ENCODE peak calls at places on chromosomes 2 and 18, in ten cellular contexts. One of them, this sample, is unnamed.

GRCh38 chr2:27080603-27080938 is 2.2 kb downstream of the EMILIN1 start:
- DNase-seq in SJSA1: no peak
- DNase-seq in activated CD4-positive, alpha-beta T cell treated with anti-CD3 and anti-CD28 coated beads, Interleukin-2, amount 50 U/mL, for 24 hours: no peak
- DNase-seq in T1000: no peak
- DNase-seq in SK-N-DZ: no peak
- DNase-seq in posterior vena cava: peak; percentile 80
- DNase-seq in right cardiac atrium: peak; percentile 70
- DNase-seq in HL-60: no peak
- DNase-seq in fibroblast of lung: no peak
- DNase-seq in non-pigmented ciliary epithelial cell: no peak
- DNase-seq in this sample: no peak

GRCh38 chr2:194100201-194100600 is 1556.8 kb upstream of the SLC39A10 start:
- DNase-seq in posterior vena cava: no peak
- DNase-seq in HL-60: no peak
- DNase-seq in SJSA1: no peak
- DNase-seq in fibroblast of lung: no peak
- DNase-seq in T1000: no peak
- DNase-seq in right cardiac atrium: no peak
- DNase-seq in non-pigmented ciliary epithelial cell: no peak
- DNase-seq in SK-N-DZ: no peak
- DNase-seq in activated CD4-positive, alpha-beta T cell treated with anti-CD3 and anti-CD28 coated beads, Interleukin-2, amount 50 U/mL, for 24 hours: no peak
- DNase-seq in this sample: no peak

GRCh38 chr18:78794031-78794430 is 185.6 kb upstream of the SALL3 start:
- DNase-seq in activated CD4-positive, alpha-beta T cell treated with anti-CD3 and anti-CD28 coated beads, Interleukin-2, amount 50 U/mL, for 24 hours: no peak
- DNase-seq in T1000: no peak
- DNase-seq in non-pigmented ciliary epithelial cell: no peak
- DNase-seq in right cardiac atrium: no peak
- DNase-seq in SK-N-DZ: no peak
- DNase-seq in posterior vena cava: peak; percentile 37
- DNase-seq in HL-60: no peak
- DNase-seq in SJSA1: no peak
- DNase-seq in fibroblast of lung: no peak
- DNase-seq in this sample: no peak

GRCh38 chr18:2874765-2875164 is 28.0 kb downstream of the EMILIN2 start:
- DNase-seq in HL-60: no peak
- DNase-seq in posterior vena cava: no peak
- DNase-seq in non-pigmented ciliary epithelial cell: no peak
- DNase-seq in SJSA1: no peak
- DNase-seq in right cardiac atrium: no peak
- DNase-seq in fibroblast of lung: no peak
- DNase-seq in activated CD4-positive, alpha-beta T cell treated with anti-CD3 and anti-CD28 coated beads, Interleukin-2, amount 50 U/mL, for 24 hours: no peak
- DNase-seq in T1000: no peak
- DNase-seq in SK-N-DZ: no peak
- DNase-seq in this sample: no peak

GRCh38 chr18:70454705-70455322 is 166.0 kb downstream of the SOCS6 start:
- DNase-seq in SK-N-DZ: peak; percentile 57
- DNase-seq in posterior vena cava: no peak
- DNase-seq in right cardiac atrium: no peak
- DNase-seq in fibroblast of lung: peak; percentile 81
- DNase-seq in HL-60: peak; percentile 59
- DNase-seq in activated CD4-positive, alpha-beta T cell treated with anti-CD3 and anti-CD28 coated beads, Interleukin-2, amount 50 U/mL, for 24 hours: no peak
- DNase-seq in T1000: peak; percentile 3
- DNase-seq in SJSA1: peak; percentile 40
- DNase-seq in non-pigmented ciliary epithelial cell: peak; percentile 49
- DNase-seq in this sample: peak; percentile 90

GRCh38 chr2:10473121-10473756 is 25.1 kb upstream of the ODC1 start:
- DNase-seq in posterior vena cava: peak; percentile 67
- DNase-seq in fibroblast of lung: no peak
- DNase-seq in non-pigmented ciliary epithelial cell: no peak
- DNase-seq in SJSA1: no peak
- DNase-seq in activated CD4-positive, alpha-beta T cell treated with anti-CD3 and anti-CD28 coated beads, Interleukin-2, amount 50 U/mL, for 24 hours: no peak
- DNase-seq in T1000: no peak
- DNase-seq in SK-N-DZ: no peak
- DNase-seq in HL-60: no peak
- DNase-seq in right cardiac atrium: no peak
- DNase-seq in this sample: no peak

GRCh38 chr2:23420840-23421476 is 36.0 kb downstream of the KLHL29 start:
- DNase-seq in non-pigmented ciliary epithelial cell: no peak
- DNase-seq in SJSA1: no peak
- DNase-seq in SK-N-DZ: no peak
- DNase-seq in HL-60: no peak
- DNase-seq in T1000: no peak
- DNase-seq in right cardiac atrium: no peak
- DNase-seq in fibroblast of lung: no peak
- DNase-seq in activated CD4-positive, alpha-beta T cell treated with anti-CD3 and anti-CD28 coated beads, Interleukin-2, amount 50 U/mL, for 24 hours: no peak
- DNase-seq in posterior vena cava: no peak
- DNase-seq in this sample: no peak

GRCh38 chr18:55326134-55326533 is 261.9 kb downstream of the TCF4 start:
- DNase-seq in posterior vena cava: no peak
- DNase-seq in right cardiac atrium: no peak
- DNase-seq in SJSA1: no peak
- DNase-seq in non-pigmented ciliary epithelial cell: no peak
- DNase-seq in activated CD4-positive, alpha-beta T cell treated with anti-CD3 and anti-CD28 coated beads, Interleukin-2, amount 50 U/mL, for 24 hours: no peak
- DNase-seq in T1000: no peak
- DNase-seq in HL-60: no peak
- DNase-seq in fibroblast of lung: no peak
- DNase-seq in SK-N-DZ: no peak
- DNase-seq in this sample: no peak

GRCh38 chr2:57943271-57943670 is 103.3 kb upstream of the VRK2 start:
- DNase-seq in activated CD4-positive, alpha-beta T cell treated with anti-CD3 and anti-CD28 coated beads, Interleukin-2, amount 50 U/mL, for 24 hours: no peak
- DNase-seq in HL-60: no peak
- DNase-seq in non-pigmented ciliary epithelial cell: no peak
- DNase-seq in fibroblast of lung: peak; percentile 14
- DNase-seq in posterior vena cava: no peak
- DNase-seq in SJSA1: no peak
- DNase-seq in T1000: no peak
- DNase-seq in SK-N-DZ: no peak
- DNase-seq in right cardiac atrium: no peak
- DNase-seq in this sample: no peak

GRCh38 chr18:27712066-27712465 is 464.9 kb downstream of the CDH2 start:
- DNase-seq in HL-60: no peak
- DNase-seq in T1000: no peak
- DNase-seq in fibroblast of lung: no peak
- DNase-seq in SJSA1: no peak
- DNase-seq in activated CD4-positive, alpha-beta T cell treated with anti-CD3 and anti-CD28 coated beads, Interleukin-2, amount 50 U/mL, for 24 hours: no peak
- DNase-seq in non-pigmented ciliary epithelial cell: no peak
- DNase-seq in SK-N-DZ: no peak
- DNase-seq in posterior vena cava: no peak
- DNase-seq in right cardiac atrium: peak; percentile 26
- DNase-seq in this sample: no peak

GRCh38 chr2:206218792-206219509 is 55.5 kb upstream of the ZDBF2 start:
- DNase-seq in SK-N-DZ: no peak
- DNase-seq in posterior vena cava: no peak
- DNase-seq in right cardiac atrium: no peak
- DNase-seq in SJSA1: no peak
- DNase-seq in non-pigmented ciliary epithelial cell: no peak
- DNase-seq in T1000: no peak
- DNase-seq in activated CD4-positive, alpha-beta T cell treated with anti-CD3 and anti-CD28 coated beads, Interleukin-2, amount 50 U/mL, for 24 hours: no peak
- DNase-seq in fibroblast of lung: no peak
- DNase-seq in HL-60: no peak
- DNase-seq in this sample: no peak

GRCh38 chr2:191514613-191515012 is 163.3 kb upstream of the NABP1 start:
- DNase-seq in HL-60: no peak
- DNase-seq in SK-N-DZ: no peak
- DNase-seq in fibroblast of lung: no peak
- DNase-seq in posterior vena cava: no peak
- DNase-seq in right cardiac atrium: no peak
- DNase-seq in activated CD4-positive, alpha-beta T cell treated with anti-CD3 and anti-CD28 coated beads, Interleukin-2, amount 50 U/mL, for 24 hours: no peak
- DNase-seq in non-pigmented ciliary epithelial cell: no peak
- DNase-seq in T1000: no peak
- DNase-seq in SJSA1: no peak
- DNase-seq in this sample: no peak

GRCh38 chr2:19860022-19860421 is 41.8 kb downstream of the TTC32 start:
- DNase-seq in T1000: no peak
- DNase-seq in SJSA1: no peak
- DNase-seq in right cardiac atrium: no peak
- DNase-seq in posterior vena cava: no peak
- DNase-seq in activated CD4-positive, alpha-beta T cell treated with anti-CD3 and anti-CD28 coated beads, Interleukin-2, amount 50 U/mL, for 24 hours: no peak
- DNase-seq in fibroblast of lung: peak; percentile 84
- DNase-seq in SK-N-DZ: no peak
- DNase-seq in non-pigmented ciliary epithelial cell: no peak
- DNase-seq in HL-60: no peak
- DNase-seq in this sample: peak; percentile 30

GRCh38 chr2:231068525-231069222 is 12.0 kb downstream of the PSMD1 start:
- DNase-seq in T1000: no peak
- DNase-seq in posterior vena cava: no peak
- DNase-seq in activated CD4-positive, alpha-beta T cell treated with anti-CD3 and anti-CD28 coated beads, Interleukin-2, amount 50 U/mL, for 24 hours: no peak
- DNase-seq in non-pigmented ciliary epithelial cell: peak; percentile 49
- DNase-seq in right cardiac atrium: no peak
- DNase-seq in HL-60: no peak
- DNase-seq in SJSA1: no peak
- DNase-seq in SK-N-DZ: no peak
- DNase-seq in fibroblast of lung: peak; percentile 7
- DNase-seq in this sample: no peak

GRCh38 chr2:219385958-219386520 is 1.7 kb downstream of the DNPEP start:
- DNase-seq in SJSA1: no peak
- DNase-seq in right cardiac atrium: peak; percentile 55
- DNase-seq in fibroblast of lung: no peak
- DNase-seq in HL-60: no peak
- DNase-seq in T1000: no peak
- DNase-seq in non-pigmented ciliary epithelial cell: no peak
- DNase-seq in activated CD4-positive, alpha-beta T cell treated with anti-CD3 and anti-CD28 coated beads, Interleukin-2, amount 50 U/mL, for 24 hours: no peak
- DNase-seq in SK-N-DZ: no peak
- DNase-seq in posterior vena cava: no peak
- DNase-seq in this sample: no peak

GRCh38 chr2:157430266-157430665 is 13.6 kb downstream of the CYTIP start:
- DNase-seq in non-pigmented ciliary epithelial cell: no peak
- DNase-seq in posterior vena cava: no peak
- DNase-seq in right cardiac atrium: no peak
- DNase-seq in HL-60: no peak
- DNase-seq in T1000: no peak
- DNase-seq in fibroblast of lung: no peak
- DNase-seq in SJSA1: no peak
- DNase-seq in SK-N-DZ: no peak
- DNase-seq in activated CD4-positive, alpha-beta T cell treated with anti-CD3 and anti-CD28 coated beads, Interleukin-2, amount 50 U/mL, for 24 hours: no peak
- DNase-seq in this sample: no peak

GRCh38 chr2:176415946-176416499 is 146.8 kb downstream of the MTX2 start:
- DNase-seq in SJSA1: no peak
- DNase-seq in posterior vena cava: no peak
- DNase-seq in non-pigmented ciliary epithelial cell: no peak
- DNase-seq in right cardiac atrium: no peak
- DNase-seq in activated CD4-positive, alpha-beta T cell treated with anti-CD3 and anti-CD28 coated beads, Interleukin-2, amount 50 U/mL, for 24 hours: no peak
- DNase-seq in HL-60: no peak
- DNase-seq in fibroblast of lung: no peak
- DNase-seq in SK-N-DZ: no peak
- DNase-seq in T1000: no peak
- DNase-seq in this sample: no peak

GRCh38 chr18:32902566-32903330 is 129.9 kb upstream of the KLHL14 start:
- DNase-seq in fibroblast of lung: no peak
- DNase-seq in HL-60: no peak
- DNase-seq in T1000: no peak
- DNase-seq in right cardiac atrium: no peak
- DNase-seq in SK-N-DZ: no peak
- DNase-seq in activated CD4-positive, alpha-beta T cell treated with anti-CD3 and anti-CD28 coated beads, Interleukin-2, amount 50 U/mL, for 24 hours: no peak
- DNase-seq in posterior vena cava: no peak
- DNase-seq in SJSA1: no peak
- DNase-seq in non-pigmented ciliary epithelial cell: no peak
- DNase-seq in this sample: no peak

GRCh38 chr18:2406544-2406943 is 164.8 kb downstream of the METTL4 start:
- DNase-seq in T1000: no peak
- DNase-seq in non-pigmented ciliary epithelial cell: no peak
- DNase-seq in SK-N-DZ: no peak
- DNase-seq in HL-60: no peak
- DNase-seq in posterior vena cava: no peak
- DNase-seq in SJSA1: peak; percentile 63
- DNase-seq in right cardiac atrium: no peak
- DNase-seq in activated CD4-positive, alpha-beta T cell treated with anti-CD3 and anti-CD28 coated beads, Interleukin-2, amount 50 U/mL, for 24 hours: no peak
- DNase-seq in fibroblast of lung: peak; percentile 85
- DNase-seq in this sample: no peak

GRCh38 chr2:109694190-109694589 is 80.0 kb downstream of the SOWAHC start:
- DNase-seq in fibroblast of lung: no peak
- DNase-seq in posterior vena cava: peak; percentile 30
- DNase-seq in SK-N-DZ: no peak
- DNase-seq in non-pigmented ciliary epithelial cell: no peak
- DNase-seq in SJSA1: peak; percentile 67
- DNase-seq in HL-60: no peak
- DNase-seq in T1000: no peak
- DNase-seq in activated CD4-positive, alpha-beta T cell treated with anti-CD3 and anti-CD28 coated beads, Interleukin-2, amount 50 U/mL, for 24 hours: no peak
- DNase-seq in right cardiac atrium: no peak
- DNase-seq in this sample: no peak

GRCh38 chr18:36212978-36213303 is 25.6 kb downstream of the MOCOS start:
- DNase-seq in SK-N-DZ: no peak
- DNase-seq in T1000: no peak
- DNase-seq in HL-60: no peak
- DNase-seq in SJSA1: no peak
- DNase-seq in non-pigmented ciliary epithelial cell: no peak
- DNase-seq in fibroblast of lung: no peak
- DNase-seq in posterior vena cava: no peak
- DNase-seq in right cardiac atrium: peak; percentile 74
- DNase-seq in activated CD4-positive, alpha-beta T cell treated with anti-CD3 and anti-CD28 coated beads, Interleukin-2, amount 50 U/mL, for 24 hours: no peak
- DNase-seq in this sample: no peak

GRCh38 chr18:36329684-36330434 is 32.3 kb downstream of the FHOD3 start:
- DNase-seq in fibroblast of lung: no peak
- DNase-seq in SK-N-DZ: no peak
- DNase-seq in posterior vena cava: no peak
- DNase-seq in SJSA1: no peak
- DNase-seq in right cardiac atrium: no peak
- DNase-seq in non-pigmented ciliary epithelial cell: no peak
- DNase-seq in HL-60: no peak
- DNase-seq in activated CD4-positive, alpha-beta T cell treated with anti-CD3 and anti-CD28 coated beads, Interleukin-2, amount 50 U/mL, for 24 hours: no peak
- DNase-seq in T1000: no peak
- DNase-seq in this sample: no peak

GRCh38 chr2:215499330-215499729 is 63.5 kb upstream of the FN1 start:
- DNase-seq in right cardiac atrium: no peak
- DNase-seq in SJSA1: peak; percentile 49
- DNase-seq in non-pigmented ciliary epithelial cell: no peak
- DNase-seq in posterior vena cava: no peak
- DNase-seq in T1000: no peak
- DNase-seq in HL-60: no peak
- DNase-seq in activated CD4-positive, alpha-beta T cell treated with anti-CD3 and anti-CD28 coated beads, Interleukin-2, amount 50 U/mL, for 24 hours: no peak
- DNase-seq in SK-N-DZ: no peak
- DNase-seq in fibroblast of lung: peak; percentile 5
- DNase-seq in this sample: no peak

GRCh38 chr2:98501223-98501622 is 56.6 kb downstream of the INPP4A start:
- DNase-seq in HL-60: no peak
- DNase-seq in SK-N-DZ: no peak
- DNase-seq in fibroblast of lung: no peak
- DNase-seq in T1000: no peak
- DNase-seq in posterior vena cava: no peak
- DNase-seq in activated CD4-positive, alpha-beta T cell treated with anti-CD3 and anti-CD28 coated beads, Interleukin-2, amount 50 U/mL, for 24 hours: no peak
- DNase-seq in non-pigmented ciliary epithelial cell: no peak
- DNase-seq in SJSA1: no peak
- DNase-seq in right cardiac atrium: no peak
- DNase-seq in this sample: no peak

GRCh38 chr18:26526128-26526965 is 22.0 kb downstream of the KCTD1 start:
- DNase-seq in posterior vena cava: no peak
- DNase-seq in non-pigmented ciliary epithelial cell: no peak
- DNase-seq in activated CD4-positive, alpha-beta T cell treated with anti-CD3 and anti-CD28 coated beads, Interleukin-2, amount 50 U/mL, for 24 hours: no peak
- DNase-seq in SK-N-DZ: no peak
- DNase-seq in HL-60: no peak
- DNase-seq in T1000: no peak
- DNase-seq in fibroblast of lung: no peak
- DNase-seq in SJSA1: no peak
- DNase-seq in right cardiac atrium: no peak
- DNase-seq in this sample: no peak

GRCh38 chr2:85886585-85886984 is 2.2 kb downstream of the ST3GAL5 start:
- DNase-seq in SJSA1: peak; percentile 95
- DNase-seq in SK-N-DZ: no peak
- DNase-seq in posterior vena cava: peak; percentile 91
- DNase-seq in right cardiac atrium: no peak
- DNase-seq in fibroblast of lung: peak; percentile 76
- DNase-seq in HL-60: no peak
- DNase-seq in non-pigmented ciliary epithelial cell: peak; percentile 87
- DNase-seq in activated CD4-positive, alpha-beta T cell treated with anti-CD3 and anti-CD28 coated beads, Interleukin-2, amount 50 U/mL, for 24 hours: peak; percentile 17
- DNase-seq in T1000: peak; percentile 66
- DNase-seq in this sample: peak; percentile 23

GRCh38 chr2:37870829-37871228 is 54.3 kb upstream of the RMDN2 start:
- DNase-seq in HL-60: no peak
- DNase-seq in SK-N-DZ: peak; percentile 31
- DNase-seq in SJSA1: no peak
- DNase-seq in non-pigmented ciliary epithelial cell: peak; percentile 15
- DNase-seq in activated CD4-positive, alpha-beta T cell treated with anti-CD3 and anti-CD28 coated beads, Interleukin-2, amount 50 U/mL, for 24 hours: no peak
- DNase-seq in posterior vena cava: no peak
- DNase-seq in T1000: no peak
- DNase-seq in right cardiac atrium: no peak
- DNase-seq in fibroblast of lung: no peak
- DNase-seq in this sample: no peak

GRCh38 chr18:6598657-6599056 is 130.9 kb upstream of the ARHGAP28 start:
- DNase-seq in fibroblast of lung: no peak
- DNase-seq in non-pigmented ciliary epithelial cell: no peak
- DNase-seq in activated CD4-positive, alpha-beta T cell treated with anti-CD3 and anti-CD28 coated beads, Interleukin-2, amount 50 U/mL, for 24 hours: no peak
- DNase-seq in HL-60: no peak
- DNase-seq in posterior vena cava: no peak
- DNase-seq in SJSA1: no peak
- DNase-seq in T1000: no peak
- DNase-seq in SK-N-DZ: no peak
- DNase-seq in right cardiac atrium: no peak
- DNase-seq in this sample: no peak